ENCODE peak calls at places on chromosomes 13 and 19, in six cellular contexts. One of them, this sample, is unnamed. For H3K36me3 and H3K4me1, the result is how much of the 10 kb centered on the place peaks cover.

GRCh38 chr19:10339380-10339960 is at the start of gene ICAM3:
- DNase-seq in CD4-positive, CD25-positive, alpha-beta regulatory T cell: peak
- DNase-seq in fibroblast of lung: no peak
- DNase-seq in spleen: peak
- DNase-seq in hepatocyte: no peak
- DNase-seq in heart left ventricle: no peak
- DNase-seq in this sample: no peak

GRCh38 chr19:51407631-51408131 is 9.8 kb downstream of the SIGLEC10 start:
- DNase-seq in CD4-positive, CD25-positive, alpha-beta regulatory T cell: no peak
- DNase-seq in fibroblast of lung: peak
- DNase-seq in spleen: peak
- DNase-seq in hepatocyte: peak
- DNase-seq in heart left ventricle: no peak
- DNase-seq in this sample: peak

GRCh38 chr19:17475541-17476115 is 5.3 kb downstream of the SLC27A1 start:
- DNase-seq in CD4-positive, CD25-positive, alpha-beta regulatory T cell: no peak
- DNase-seq in fibroblast of lung: peak
- DNase-seq in spleen: no peak
- DNase-seq in hepatocyte: no peak
- DNase-seq in heart left ventricle: no peak
- DNase-seq in this sample: no peak

GRCh38 chr19:29404015-29404414 is 121.8 kb upstream of the VSTM2B start:
- DNase-seq in CD4-positive, CD25-positive, alpha-beta regulatory T cell: no peak
- DNase-seq in fibroblast of lung: no peak
- DNase-seq in spleen: no peak
- DNase-seq in hepatocyte: no peak
- DNase-seq in heart left ventricle: no peak
- DNase-seq in this sample: no peak

GRCh38 chr13:27795718-27796019 is 3.4 kb downstream of the GSX1 start:
- DNase-seq in CD4-positive, CD25-positive, alpha-beta regulatory T cell: no peak
- DNase-seq in fibroblast of lung: no peak
- DNase-seq in spleen: no peak
- DNase-seq in hepatocyte: no peak
- DNase-seq in heart left ventricle: no peak
- DNase-seq in this sample: no peak

GRCh38 chr13:67043901-67044300 is 186.2 kb downstream of the PCDH9 start:
- DNase-seq in CD4-positive, CD25-positive, alpha-beta regulatory T cell: no peak
- DNase-seq in fibroblast of lung: peak
- DNase-seq in spleen: no peak
- DNase-seq in hepatocyte: no peak
- DNase-seq in heart left ventricle: no peak
- DNase-seq in this sample: no peak

GRCh38 chr19:47112166-47112663 is 1.4 kb downstream of the ZC3H4 start:
- DNase-seq in CD4-positive, CD25-positive, alpha-beta regulatory T cell: peak
- DNase-seq in fibroblast of lung: peak
- DNase-seq in spleen: peak
- DNase-seq in hepatocyte: peak
- DNase-seq in heart left ventricle: peak
- DNase-seq in this sample: peak

GRCh38 chr13:52830946-52831345 is 17.5 kb downstream of the PCDH8 start:
- DNase-seq in CD4-positive, CD25-positive, alpha-beta regulatory T cell: no peak
- DNase-seq in fibroblast of lung: no peak
- DNase-seq in spleen: no peak
- DNase-seq in hepatocyte: no peak
- DNase-seq in heart left ventricle: no peak
- DNase-seq in this sample: no peak

GRCh38 chr19:51131780-51132680 is 7.3 kb downstream of the SIGLEC9 start:
- DNase-seq in CD4-positive, CD25-positive, alpha-beta regulatory T cell: peak
- DNase-seq in fibroblast of lung: peak
- DNase-seq in spleen: peak
- DNase-seq in hepatocyte: peak
- DNase-seq in heart left ventricle: peak
- DNase-seq in this sample: no peak

GRCh38 chr19:5655412-5655811 is 24.9 kb downstream of the MICOS13 start:
- DNase-seq in CD4-positive, CD25-positive, alpha-beta regulatory T cell: no peak
- DNase-seq in fibroblast of lung: no peak
- DNase-seq in spleen: peak
- DNase-seq in hepatocyte: no peak
- DNase-seq in heart left ventricle: no peak
- DNase-seq in this sample: no peak

GRCh38 chr13:46489586-46490023 is 63.4 kb upstream of the LRCH1 start:
- DNase-seq in CD4-positive, CD25-positive, alpha-beta regulatory T cell: no peak
- DNase-seq in fibroblast of lung: peak
- DNase-seq in spleen: no peak
- DNase-seq in hepatocyte: no peak
- DNase-seq in heart left ventricle: no peak
- DNase-seq in this sample: no peak

GRCh38 chr13:73945871-73946270 is 188.3 kb downstream of the KLF12 start:
- DNase-seq in CD4-positive, CD25-positive, alpha-beta regulatory T cell: no peak
- DNase-seq in fibroblast of lung: no peak
- DNase-seq in spleen: no peak
- DNase-seq in hepatocyte: no peak
- DNase-seq in heart left ventricle: peak
- DNase-seq in this sample: no peak

DNA sequence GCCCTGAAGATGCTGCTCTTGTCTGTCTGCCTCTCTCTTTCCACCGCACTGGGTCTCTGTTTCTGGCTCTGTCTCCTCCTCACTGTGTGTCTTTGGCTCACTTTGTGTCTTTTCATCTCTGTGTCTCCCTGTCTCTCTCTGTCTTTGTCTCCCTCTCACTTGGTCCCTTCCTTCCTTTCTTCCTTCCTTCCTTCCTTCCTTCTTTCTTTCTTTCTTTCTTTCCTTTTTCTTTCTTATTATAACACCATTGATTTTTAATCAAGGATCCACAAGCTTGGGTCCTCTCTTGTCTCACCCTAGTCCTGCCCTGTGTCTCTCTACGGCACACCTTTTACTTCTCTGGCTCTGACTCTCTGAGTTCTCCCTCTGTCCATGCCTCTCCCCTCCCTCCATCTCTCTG is 14.3 kb downstream of the CD177 start:
- DNase-seq in CD4-positive, CD25-positive, alpha-beta regulatory T cell: no peak
- DNase-seq in fibroblast of lung: no peak
- DNase-seq in spleen: no peak
- DNase-seq in hepatocyte: no peak
- DNase-seq in heart left ventricle: no peak
- DNase-seq in this sample: no peak
- H3K36me3 ChIP-seq in CD4-positive, CD25-positive, alpha-beta regulatory T cell: under half
- H3K36me3 ChIP-seq in fibroblast of lung: under half
- H3K36me3 ChIP-seq in spleen: under half
- H3K36me3 ChIP-seq in hepatocyte: under half
- H3K36me3 ChIP-seq in heart left ventricle: under half
- H3K36me3 ChIP-seq in this sample: under half

GRCh38 chr13:114229486-114229885 is 5.2 kb upstream of the CDC16 start:
- DNase-seq in CD4-positive, CD25-positive, alpha-beta regulatory T cell: no peak
- DNase-seq in fibroblast of lung: no peak
- DNase-seq in spleen: no peak
- DNase-seq in hepatocyte: no peak
- DNase-seq in heart left ventricle: no peak
- DNase-seq in this sample: no peak
- H3K4me1 ChIP-seq in CD4-positive, CD25-positive, alpha-beta regulatory T cell: under half
- H3K4me1 ChIP-seq in fibroblast of lung: under half
- H3K4me1 ChIP-seq in spleen: under half
- H3K4me1 ChIP-seq in hepatocyte: under half
- H3K4me1 ChIP-seq in heart left ventricle: under half
- H3K4me1 ChIP-seq in this sample: under half

GRCh38 chr19:2796659-2797266 is 11.5 kb downstream of the THOP1 start:
- DNase-seq in CD4-positive, CD25-positive, alpha-beta regulatory T cell: no peak
- DNase-seq in fibroblast of lung: no peak
- DNase-seq in spleen: no peak
- DNase-seq in hepatocyte: no peak
- DNase-seq in heart left ventricle: peak
- DNase-seq in this sample: peak
- H3K36me3 ChIP-seq in CD4-positive, CD25-positive, alpha-beta regulatory T cell: under half
- H3K36me3 ChIP-seq in fibroblast of lung: under half
- H3K36me3 ChIP-seq in spleen: under half
- H3K36me3 ChIP-seq in hepatocyte: under half
- H3K36me3 ChIP-seq in heart left ventricle: half or more
- H3K36me3 ChIP-seq in this sample: under half

GRCh38 chr19:41718761-41719160 is 10.3 kb downstream of the CEACAM5 start:
- DNase-seq in CD4-positive, CD25-positive, alpha-beta regulatory T cell: no peak
- DNase-seq in fibroblast of lung: no peak
- DNase-seq in spleen: no peak
- DNase-seq in hepatocyte: no peak
- DNase-seq in heart left ventricle: no peak
- DNase-seq in this sample: no peak
- H3K4me1 ChIP-seq in CD4-positive, CD25-positive, alpha-beta regulatory T cell: under half
- H3K4me1 ChIP-seq in fibroblast of lung: under half
- H3K4me1 ChIP-seq in spleen: under half
- H3K4me1 ChIP-seq in hepatocyte: under half
- H3K4me1 ChIP-seq in heart left ventricle: under half
- H3K4me1 ChIP-seq in this sample: under half

DNA sequence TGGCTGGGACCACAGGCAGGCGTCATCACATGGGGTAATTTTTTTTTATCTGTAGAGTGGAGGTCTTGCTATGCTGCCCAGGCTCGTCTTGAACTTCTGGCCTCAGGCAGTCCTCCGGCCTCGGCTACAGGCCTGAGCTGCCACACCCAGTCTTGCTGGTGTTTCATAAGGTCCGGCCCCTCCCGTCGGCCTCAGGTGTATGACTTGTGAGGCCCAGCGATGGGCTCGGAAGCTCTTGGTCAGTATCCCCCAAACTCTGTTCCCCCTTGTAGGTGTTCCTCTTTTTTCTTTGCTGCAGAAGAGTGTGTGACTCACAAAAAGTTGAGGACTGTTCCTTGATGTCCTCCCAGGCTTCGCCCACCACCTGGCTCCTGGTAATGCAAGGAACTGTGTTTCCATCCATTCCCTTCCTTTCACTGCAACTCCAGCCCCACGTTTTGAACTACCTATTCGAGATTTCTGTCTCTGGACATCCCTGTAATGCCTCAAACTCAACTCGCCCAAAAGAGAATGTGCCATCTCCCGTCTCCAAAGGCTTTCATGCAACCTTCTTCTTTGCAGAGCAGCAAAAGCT is 5.0 kb downstream of the USF2 start:
- DNase-seq in CD4-positive, CD25-positive, alpha-beta regulatory T cell: no peak
- DNase-seq in fibroblast of lung: no peak
- DNase-seq in spleen: no peak
- DNase-seq in hepatocyte: no peak
- DNase-seq in heart left ventricle: no peak
- DNase-seq in this sample: peak
- H3K36me3 ChIP-seq in CD4-positive, CD25-positive, alpha-beta regulatory T cell: under half
- H3K36me3 ChIP-seq in fibroblast of lung: under half
- H3K36me3 ChIP-seq in spleen: half or more
- H3K36me3 ChIP-seq in hepatocyte: under half
- H3K36me3 ChIP-seq in heart left ventricle: half or more
- H3K36me3 ChIP-seq in this sample: under half

GRCh38 chr13:94972262-94972661 is 259.9 kb upstream of the SOX21 start:
- DNase-seq in CD4-positive, CD25-positive, alpha-beta regulatory T cell: no peak
- DNase-seq in fibroblast of lung: no peak
- DNase-seq in spleen: no peak
- DNase-seq in hepatocyte: no peak
- DNase-seq in heart left ventricle: no peak
- DNase-seq in this sample: no peak

GRCh38 chr13:94968040-94968756 is 255.9 kb upstream of the SOX21 start:
- DNase-seq in CD4-positive, CD25-positive, alpha-beta regulatory T cell: no peak
- DNase-seq in fibroblast of lung: peak
- DNase-seq in spleen: no peak
- DNase-seq in hepatocyte: peak
- DNase-seq in heart left ventricle: no peak
- DNase-seq in this sample: no peak

GRCh38 chr13:94967183-94968039 is 255.1 kb upstream of the SOX21 start:
- DNase-seq in CD4-positive, CD25-positive, alpha-beta regulatory T cell: no peak
- DNase-seq in fibroblast of lung: peak
- DNase-seq in spleen: no peak
- DNase-seq in hepatocyte: peak
- DNase-seq in heart left ventricle: no peak
- DNase-seq in this sample: peak

GRCh38 chr13:94968757-94969086 is 256.4 kb upstream of the SOX21 start:
- DNase-seq in CD4-positive, CD25-positive, alpha-beta regulatory T cell: no peak
- DNase-seq in fibroblast of lung: peak
- DNase-seq in spleen: no peak
- DNase-seq in hepatocyte: no peak
- DNase-seq in heart left ventricle: no peak
- DNase-seq in this sample: no peak

GRCh38 chr13:94966380-94966779 is 254.0 kb upstream of the SOX21 start:
- DNase-seq in CD4-positive, CD25-positive, alpha-beta regulatory T cell: no peak
- DNase-seq in fibroblast of lung: no peak
- DNase-seq in spleen: no peak
- DNase-seq in hepatocyte: no peak
- DNase-seq in heart left ventricle: no peak
- DNase-seq in this sample: no peak
- H3K4me1 ChIP-seq in CD4-positive, CD25-positive, alpha-beta regulatory T cell: under half
- H3K4me1 ChIP-seq in fibroblast of lung: under half
- H3K4me1 ChIP-seq in spleen: under half
- H3K4me1 ChIP-seq in hepatocyte: under half
- H3K4me1 ChIP-seq in heart left ventricle: under half
- H3K4me1 ChIP-seq in this sample: under half

DNA sequence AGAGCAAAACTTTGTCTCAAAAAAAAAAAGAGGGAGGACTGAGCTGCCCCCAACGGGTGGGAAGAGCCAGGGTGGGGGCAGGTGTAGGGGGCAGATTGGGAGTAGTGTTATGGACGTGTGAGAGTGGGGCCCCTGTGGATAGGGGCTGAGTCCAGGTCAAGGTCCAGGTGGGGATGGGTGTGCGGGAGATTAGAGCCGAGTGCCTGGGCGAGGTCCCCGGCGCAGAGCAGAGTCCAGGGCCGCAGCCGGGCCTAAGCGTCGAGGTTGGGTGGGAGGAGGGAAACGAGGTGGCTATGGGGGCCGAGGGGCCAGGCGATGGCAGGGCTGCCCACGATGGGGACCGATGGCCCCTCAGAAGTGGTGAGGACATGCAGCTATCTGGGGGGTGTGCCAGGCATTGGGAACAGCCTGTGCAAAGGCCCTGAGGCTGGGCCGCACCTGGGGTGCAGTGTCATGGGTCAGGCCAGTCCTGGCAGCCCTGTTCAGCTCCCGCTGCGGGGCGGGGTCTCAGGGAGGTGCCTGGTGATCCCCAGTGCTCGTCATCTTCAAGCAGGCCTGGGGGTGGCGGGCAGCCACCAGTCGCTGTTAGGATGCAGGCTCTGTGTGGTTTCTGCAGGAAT is 12.3 kb upstream of the MISP start:
- DNase-seq in CD4-positive, CD25-positive, alpha-beta regulatory T cell: no peak
- DNase-seq in fibroblast of lung: no peak
- DNase-seq in spleen: no peak
- DNase-seq in hepatocyte: peak
- DNase-seq in heart left ventricle: no peak
- DNase-seq in this sample: no peak
- H3K36me3 ChIP-seq in CD4-positive, CD25-positive, alpha-beta regulatory T cell: under half
- H3K36me3 ChIP-seq in fibroblast of lung: under half
- H3K36me3 ChIP-seq in spleen: under half
- H3K36me3 ChIP-seq in hepatocyte: under half
- H3K36me3 ChIP-seq in heart left ventricle: under half
- H3K36me3 ChIP-seq in this sample: under half

GRCh38 chr19:13039211-13039789 is 44.0 kb downstream of the NFIX start:
- DNase-seq in CD4-positive, CD25-positive, alpha-beta regulatory T cell: no peak
- DNase-seq in fibroblast of lung: no peak
- DNase-seq in spleen: no peak
- DNase-seq in hepatocyte: no peak
- DNase-seq in heart left ventricle: no peak
- DNase-seq in this sample: no peak

GRCh38 chr19:13040232-13040915 is 45.1 kb downstream of the NFIX start:
- DNase-seq in CD4-positive, CD25-positive, alpha-beta regulatory T cell: no peak
- DNase-seq in fibroblast of lung: no peak
- DNase-seq in spleen: no peak
- DNase-seq in hepatocyte: no peak
- DNase-seq in heart left ventricle: no peak
- DNase-seq in this sample: no peak

GRCh38 chr19:13037718-13038117 is 42.4 kb downstream of the NFIX start:
- DNase-seq in CD4-positive, CD25-positive, alpha-beta regulatory T cell: no peak
- DNase-seq in fibroblast of lung: no peak
- DNase-seq in spleen: no peak
- DNase-seq in hepatocyte: no peak
- DNase-seq in heart left ventricle: no peak
- DNase-seq in this sample: no peak

GRCh38 chr19:13037161-13037560 is 41.9 kb downstream of the NFIX start:
- DNase-seq in CD4-positive, CD25-positive, alpha-beta regulatory T cell: no peak
- DNase-seq in fibroblast of lung: peak
- DNase-seq in spleen: no peak
- DNase-seq in hepatocyte: no peak
- DNase-seq in heart left ventricle: no peak
- DNase-seq in this sample: no peak

GRCh38 chr19:13038306-13039210 is 43.3 kb downstream of the NFIX start:
- DNase-seq in CD4-positive, CD25-positive, alpha-beta regulatory T cell: no peak
- DNase-seq in fibroblast of lung: no peak
- DNase-seq in spleen: no peak
- DNase-seq in hepatocyte: no peak
- DNase-seq in heart left ventricle: no peak
- DNase-seq in this sample: no peak
- H3K4me1 ChIP-seq in CD4-positive, CD25-positive, alpha-beta regulatory T cell: under half
- H3K4me1 ChIP-seq in fibroblast of lung: under half
- H3K4me1 ChIP-seq in spleen: under half
- H3K4me1 ChIP-seq in hepatocyte: under half
- H3K4me1 ChIP-seq in heart left ventricle: half or more
- H3K4me1 ChIP-seq in this sample: under half